ENCODE peak calls at places on chromosomes 6 and 20, in eight cellular contexts. Q is gastrocnemius medialis; S is kidney glomerular epithelial cell; K is NCI-H524; W is activated T-helper 2 cell treated with anti-CD3 and anti-CD28 coated beads, Interferon-gamma antibody, Interleukin-2, Interleukin-4, amounts not matched to agents 10 μg/mL and 5 μg/mL and 100 μg/mL, durations not matched to agents 14 hours and 24 hours and 36 hours; J is nucleus accumbens; U is IMR-90; A is fibroblast of mammary gland. Y is an unnamed sample.
A peak's percentile ranks its signal among the peaks of the same experiment; 100 is the strongest.

GRCh38 chr6:129662406-129662766 is 47.6 kb downstream of the ARHGAP18 start:
- DNase-seq in Q (no peak), S (no peak), K (no peak), W (no peak), J (no peak), U (no peak), A (no peak), Y (no peak)

GRCh38 chr6:79215233-79215824 is 19.2 kb downstream of the HMGN3 start:
- DNase-seq in Q (no peak), S (no peak), K (no peak), W (no peak), J (no peak), U (no peak), A (no peak), Y (no peak)

GRCh38 chr6:145260491-145260890 is 474.8 kb downstream of the EPM2A start:
- DNase-seq in Q (no peak), S (no peak), K (no peak), W (no peak), J (no peak), U (no peak), A (no peak), Y (no peak)

GRCh38 chr6:40583694-40584093 is 3.5 kb downstream of the LRFN2 start:
- DNase-seq in Q (no peak), S (no peak), K (no peak), W (no peak), J (no peak), U (no peak), A (no peak), Y (no peak)

GRCh38 chr6:160277144-160277543 is 18.5 kb upstream of the SLC22A2 start:
- DNase-seq in Q (no peak), S (no peak), K (no peak), W (no peak), J (no peak), U (no peak), A (no peak), Y (no peak)

GRCh38 chr6:99331531-99331930 is 17.9 kb downstream of the FAXC start:
- DNase-seq in Q (no peak), S (no peak), K (no peak), W (no peak), J (no peak), U (no peak), A (no peak), Y (no peak)

GRCh38 chr6:14488185-14488584 is 370.6 kb downstream of the CD83 start:
- DNase-seq in Q (no peak), S (no peak), K (no peak), W (no peak), J (no peak), U (no peak), A (no peak), Y (no peak)

GRCh38 chr6:116511424-116512131 is at the start of gene CALHM5:
- DNase-seq in Q (no peak), S (peak; percentile 69), K (no peak), W (no peak), J (no peak), U (peak; percentile 94), A (peak; percentile 92), Y (no peak)

GRCh38 chr20:53194310-53194709 is 222.2 kb downstream of the TSHZ2 start:
- DNase-seq in Q (no peak), S (no peak), K (no peak), W (no peak), J (no peak), U (no peak), A (no peak), Y (no peak)

GRCh38 chr20:51104960-51105460 is 82.1 kb upstream of the KCNG1 start:
- DNase-seq in Q (no peak), S (no peak), K (no peak), W (no peak), J (no peak), U (no peak), A (no peak), Y (no peak)

GRCh38 chr6:71220466-71220865 is 68.1 kb upstream of the OGFRL1 start:
- DNase-seq in Q (no peak), S (no peak), K (no peak), W (no peak), J (no peak), U (no peak), A (no peak), Y (no peak)

GRCh38 chr20:52379723-52380336 is 188.3 kb upstream of the ZFP64 start:
- DNase-seq in Q (no peak), S (peak; percentile 3), K (no peak), W (no peak), J (no peak), U (peak; percentile 17), A (peak; percentile 17), Y (peak; percentile 71)

GRCh38 chr6:129889580-129889979 is 28.5 kb upstream of the TMEM244 start:
- DNase-seq in Q (no peak), S (peak; percentile 35), K (no peak), W (no peak), J (no peak), U (peak; percentile 91), A (peak; percentile 94), Y (no peak)

GRCh38 chr6:34155471-34156300 is 9.8 kb upstream of the GRM4 start:
- DNase-seq in Q (no peak), S (no peak), K (no peak), W (no peak), J (no peak), U (no peak), A (no peak), Y (peak; percentile 16)

GRCh38 chr6:64782877-64783276 is 924.1 kb downstream of the EYS start:
- DNase-seq in Q (no peak), S (no peak), K (no peak), W (no peak), J (no peak), U (no peak), A (no peak), Y (no peak)

GRCh38 chr6:114108119-114109002 is 137.4 kb upstream of the HDAC2 start:
- DNase-seq in Q (no peak), S (peak; percentile 26), K (no peak), W (peak; percentile 28), J (peak; percentile 53), U (peak; percentile 68), A (peak; percentile 65), Y (peak; percentile 59)

GRCh38 chr6:72798196-72798595 is 176.3 kb downstream of the KCNQ5 start:
- DNase-seq in Q (no peak), S (no peak), K (no peak), W (no peak), J (no peak), U (peak; percentile 79), A (peak; percentile 63), Y (no peak)

GRCh38 chr6:37373822-37374514 is 20.2 kb downstream of the RNF8 start:
- DNase-seq in Q (no peak), S (no peak), K (no peak), W (no peak), J (no peak), U (no peak), A (no peak), Y (no peak)

GRCh38 chr6:44524491-44525227 is 137.2 kb downstream of the CDC5L start:
- DNase-seq in Q (no peak), S (no peak), K (no peak), W (no peak), J (no peak), U (no peak), A (no peak), Y (no peak)

GRCh38 chr20:50455656-50456451 is 54.3 kb upstream of the PTPN1 start:
- DNase-seq in Q (no peak), S (no peak), K (no peak), W (no peak), J (no peak), U (no peak), A (no peak), Y (no peak)

GRCh38 chr6:142361765-142362540 is 60.1 kb downstream of the ADGRG6 start:
- DNase-seq in Q (no peak), S (peak; percentile 94), K (no peak), W (no peak), J (no peak), U (peak; percentile 96), A (peak; percentile 78), Y (no peak)

GRCh38 chr6:131795366-131795765 is 12.5 kb upstream of the ENPP1 start:
- DNase-seq in Q (no peak), S (no peak), K (no peak), W (no peak), J (no peak), U (no peak), A (no peak), Y (no peak)

Y was measured in D341Med.